ENCODE peak calls at places on chromosomes 5 and 9, in seven cellular contexts. C is AG08396; P is T-helper 2 cell; Z is neural progenitor cell; O is stimulated activated CD4-positive, alpha-beta T cell treated with anti-CD3 and anti-CD28 coated beads, Interleukin-4, amount 100 ng/mL, for 48 hours; X is dorsolateral prefrontal cortex; G is substantia nigra. K is an unnamed sample.

GRCh38 chr9:33471361-33471760 is 2.4 kb downstream of the NOL6 start:
- DNase-seq in C (peak; percentile 2), P (no peak), Z (no peak), O (no peak), X (no peak), G (no peak), K (no peak)

GRCh38 chr5:80172067-80172690 is 83.7 kb downstream of the SERINC5 start:
- DNase-seq in C (no peak), P (no peak), Z (no peak), O (no peak), X (no peak), G (no peak), K (no peak)

GRCh38 chr9:89592963-89593775 is 11.6 kb upstream of the GADD45G start:
- DNase-seq in C (peak; percentile 42), P (no peak), Z (peak; percentile 84), O (no peak), X (no peak), G (no peak), K (no peak)

GRCh38 chr5:96714951-96715451 is 52.8 kb downstream of the CAST start:
- DNase-seq in C (peak; percentile 70), P (peak; percentile 36), Z (peak; percentile 34), O (no peak), X (no peak), G (no peak), K (no peak)

GRCh38 chr5:143673676-143674468 is 138.1 kb upstream of the HMHB1 start:
- DNase-seq in C (no peak), P (no peak), Z (no peak), O (no peak), X (no peak), G (no peak), K (no peak)

GRCh38 chr9:38228331-38229122 is 159.5 kb upstream of the SHB start:
- DNase-seq in C (no peak), P (no peak), Z (no peak), O (no peak), X (no peak), G (no peak), K (no peak)

GRCh38 chr5:173840111-173840983 is 47.8 kb upstream of the CPEB4 start:
- DNase-seq in C (no peak), P (no peak), Z (no peak), O (no peak), X (no peak), G (no peak), K (no peak)

GRCh38 chr9:127981559-127982121 is 851 bp upstream of the EEIG1 start:
- DNase-seq in C (no peak), P (no peak), Z (no peak), O (no peak), X (no peak), G (no peak), K (no peak)

GRCh38 chr5:39270172-39270848 is 50.9 kb upstream of the FYB1 start:
- DNase-seq in C (no peak), P (no peak), Z (no peak), O (no peak), X (no peak), G (no peak), K (no peak)

GRCh38 chr9:4292781-4293180 is 7.1 kb downstream of the GLIS3 start:
- DNase-seq in C (no peak), P (no peak), Z (no peak), O (no peak), X (no peak), G (no peak), K (no peak)

GRCh38 chr5:78718827-78719226 is 70.3 kb upstream of the LHFPL2 start:
- DNase-seq in C (no peak), P (no peak), Z (no peak), O (no peak), X (no peak), G (no peak), K (no peak)

GRCh38 chr5:172451771-172452197 is 2.5 kb downstream of the SH3PXD2B start:
- DNase-seq in C (no peak), P (no peak), Z (no peak), O (no peak), X (no peak), G (no peak), K (no peak)

GRCh38 chr9:1726993-1727759 is 288.0 kb upstream of the SMARCA2 start:
- DNase-seq in C (no peak), P (no peak), Z (peak; percentile 42), O (no peak), X (no peak), G (no peak), K (no peak)

GRCh38 chr5:108727639-108728565 is 19.8 kb upstream of the FER start:
- DNase-seq in C (peak; percentile 94), P (peak; percentile 19), Z (peak; percentile 93), O (peak; percentile 30), X (peak; percentile 84), G (peak; percentile 69), K (peak; percentile 85)

GRCh38 chr9:37611961-37612360 is 19.6 kb upstream of the TOMM5 start:
- DNase-seq in C (no peak), P (no peak), Z (no peak), O (no peak), X (no peak), G (no peak), K (no peak)

GRCh38 chr9:137493163-137494103 is 34.3 kb upstream of the NSMF start:
- DNase-seq in C (peak; percentile 34), P (no peak), Z (no peak), O (no peak), X (no peak), G (no peak), K (no peak)

GRCh38 chr9:101711330-101711941 is 27.0 kb downstream of the GRIN3A start:
- DNase-seq in C (peak; percentile 11), P (no peak), Z (peak; percentile 47), O (no peak), X (no peak), G (no peak), K (no peak)

GRCh38 chr9:74940600-74940999 is 12.1 kb downstream of the C9orf40 start:
- DNase-seq in C (peak; percentile 9), P (no peak), Z (no peak), O (no peak), X (no peak), G (no peak), K (no peak)

GRCh38 chr5:123452401-123452800 is 29.2 kb upstream of the CEP120 start:
- DNase-seq in C (no peak), P (no peak), Z (no peak), O (no peak), X (no peak), G (no peak), K (no peak)

GRCh38 chr9:5854032-5854792 is 21.3 kb upstream of the ERMP1 start:
- DNase-seq in C (no peak), P (no peak), Z (no peak), O (no peak), X (no peak), G (no peak), K (no peak)

GRCh38 chr9:107489687-107490605 is at the start of gene KLF4:
- DNase-seq in C (peak; percentile 97), P (peak; percentile 44), Z (peak; percentile 96), O (peak; percentile 65), X (peak; percentile 33), G (peak; percentile 74), K (peak; percentile 84)

GRCh38 chr5:101440173-101440572 is 537.1 kb upstream of the ST8SIA4 start:
- DNase-seq in C (no peak), P (no peak), Z (no peak), O (no peak), X (no peak), G (no peak), K (no peak)

GRCh38 chr5:37111426-37112382 is 137.5 kb downstream of the CPLANE1 start:
- DNase-seq in C (no peak), P (no peak), Z (no peak), O (peak; percentile 4), X (no peak), G (no peak), K (no peak)

GRCh38 chr5:82167372-82167771 is 110.8 kb downstream of the RPS23 start:
- DNase-seq in C (no peak), P (no peak), Z (no peak), O (no peak), X (no peak), G (no peak), K (no peak)

GRCh38 chr9:11933926-11934325 is 759.3 kb upstream of the TYRP1 start:
- DNase-seq in C (no peak), P (no peak), Z (no peak), O (no peak), X (no peak), G (no peak), K (no peak)